ENCODE peak calls at places on chromosomes 7 and 10, in six cellular contexts. One of them, this sample, is unnamed.
A peak's percentile ranks its signal among the peaks of the same experiment; 100 is the strongest.

GRCh38 chr10:113997428-113997827 is 46.2 kb upstream of the ADRB1 start:
- DNase-seq in heart right ventricle: peak; percentile 32
- DNase-seq in aorta: peak; percentile 80
- DNase-seq in stomach: no peak
- DNase-seq in body of pancreas: peak; percentile 76
- DNase-seq in hepatocyte: no peak
- DNase-seq in this sample: no peak

GRCh38 chr10:127275793-127276415 is 79.5 kb upstream of the INSYN2A start:
- DNase-seq in heart right ventricle: no peak
- DNase-seq in aorta: no peak
- DNase-seq in stomach: no peak
- DNase-seq in body of pancreas: no peak
- DNase-seq in hepatocyte: no peak
- DNase-seq in this sample: no peak

GRCh38 chr10:6009961-6010360 is 32.6 kb upstream of the IL15RA start:
- DNase-seq in heart right ventricle: no peak
- DNase-seq in aorta: no peak
- DNase-seq in stomach: no peak
- DNase-seq in body of pancreas: no peak
- DNase-seq in hepatocyte: no peak
- DNase-seq in this sample: no peak

GRCh38 chr10:117663750-117664149 is 121.2 kb downstream of the EMX2 start:
- DNase-seq in heart right ventricle: no peak
- DNase-seq in aorta: no peak
- DNase-seq in stomach: no peak
- DNase-seq in body of pancreas: peak; percentile 80
- DNase-seq in hepatocyte: peak; percentile 81
- DNase-seq in this sample: no peak

GRCh38 chr7:37067961-37068536 is 343.8 kb upstream of the AOAH start:
- DNase-seq in heart right ventricle: no peak
- DNase-seq in aorta: no peak
- DNase-seq in stomach: no peak
- DNase-seq in body of pancreas: peak; percentile 19
- DNase-seq in hepatocyte: no peak
- DNase-seq in this sample: no peak

GRCh38 chr7:142828101-142828500 is 26.8 kb upstream of the EPHB6 start:
- DNase-seq in heart right ventricle: no peak
- DNase-seq in aorta: no peak
- DNase-seq in stomach: no peak
- DNase-seq in body of pancreas: no peak
- DNase-seq in hepatocyte: no peak
- DNase-seq in this sample: no peak

GRCh38 chr10:25226775-25227682 is 52.2 kb downstream of the GPR158 start:
- DNase-seq in heart right ventricle: peak; percentile 16
- DNase-seq in aorta: no peak
- DNase-seq in stomach: peak; percentile 39
- DNase-seq in body of pancreas: peak; percentile 55
- DNase-seq in hepatocyte: peak; percentile 59
- DNase-seq in this sample: peak; percentile 27

GRCh38 chr10:29517352-29517923 is 117.3 kb downstream of the SVIL start:
- DNase-seq in heart right ventricle: no peak
- DNase-seq in aorta: no peak
- DNase-seq in stomach: no peak
- DNase-seq in body of pancreas: peak; percentile 36
- DNase-seq in hepatocyte: peak; percentile 52
- DNase-seq in this sample: peak; percentile 90

GRCh38 chr10:5089869-5090268 is 4.3 kb upstream of the AKR1C3 start:
- DNase-seq in heart right ventricle: no peak
- DNase-seq in aorta: no peak
- DNase-seq in stomach: no peak
- DNase-seq in body of pancreas: no peak
- DNase-seq in hepatocyte: no peak
- DNase-seq in this sample: no peak

GRCh38 chr10:103854687-103855423 is 521 bp downstream of the SH3PXD2A start:
- DNase-seq in heart right ventricle: peak; percentile 76
- DNase-seq in aorta: peak; percentile 61
- DNase-seq in stomach: no peak
- DNase-seq in body of pancreas: no peak
- DNase-seq in hepatocyte: peak; percentile 56
- DNase-seq in this sample: peak; percentile 77

GRCh38 chr7:44087914-44088838 is 5.8 kb upstream of the POLM start:
- DNase-seq in heart right ventricle: peak; percentile 58
- DNase-seq in aorta: peak; percentile 95
- DNase-seq in stomach: no peak
- DNase-seq in body of pancreas: no peak
- DNase-seq in hepatocyte: no peak
- DNase-seq in this sample: no peak

GRCh38 chr7:26091933-26092332 is 60.1 kb upstream of the NFE2L3 start:
- DNase-seq in heart right ventricle: no peak
- DNase-seq in aorta: no peak
- DNase-seq in stomach: no peak
- DNase-seq in body of pancreas: no peak
- DNase-seq in hepatocyte: no peak
- DNase-seq in this sample: peak; percentile 50

DNA sequence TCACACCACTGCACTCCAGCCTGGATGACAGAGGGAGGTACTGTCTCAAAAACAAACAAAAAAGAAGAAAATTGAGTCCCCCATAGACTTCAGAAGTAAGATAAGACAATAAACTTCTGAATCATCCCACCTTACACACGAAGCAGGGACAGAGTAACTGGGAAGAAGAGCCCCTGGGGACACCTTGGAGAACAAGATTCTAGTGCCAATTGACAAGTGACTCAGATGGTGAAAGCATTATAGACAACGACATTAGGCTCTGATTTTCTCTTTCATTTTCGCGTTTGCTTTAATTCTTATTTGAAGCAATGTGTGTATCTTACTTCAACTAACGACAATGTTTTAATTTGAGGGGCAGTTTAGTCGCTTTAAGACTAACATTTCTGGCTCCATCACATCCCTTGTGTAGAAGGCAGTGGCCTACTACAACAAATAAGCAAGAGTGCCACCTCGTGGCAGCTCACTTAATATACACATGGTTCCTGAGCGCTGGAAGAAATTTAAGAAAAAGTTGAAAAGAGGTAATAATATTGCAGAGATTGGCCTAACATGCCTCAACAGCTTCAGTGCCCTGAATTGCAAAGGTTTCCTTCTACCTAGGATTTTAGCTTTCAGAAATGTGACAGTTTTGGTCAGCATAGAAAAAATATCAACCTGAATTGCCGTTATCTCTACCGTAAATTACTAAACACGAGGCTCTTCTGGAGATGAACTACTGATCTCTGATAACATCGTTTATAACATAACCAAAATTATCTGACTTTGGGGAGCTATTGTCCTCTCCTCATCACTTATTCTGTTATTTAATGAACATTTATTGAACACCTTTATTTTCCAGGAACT is 36.7 kb downstream of the ASNS start:
- DNase-seq in heart right ventricle: peak; percentile 31
- DNase-seq in aorta: peak; percentile 70
- DNase-seq in stomach: peak; percentile 71
- DNase-seq in body of pancreas: peak; percentile 76
- DNase-seq in hepatocyte: peak; percentile 86
- DNase-seq in this sample: peak; percentile 51
- H3K27me3 ChIP-seq in heart right ventricle: peaks cover 28% of the 10 kb centered on the region
- H3K27me3 ChIP-seq in aorta: peaks cover 3% of the 10 kb centered on the region
- H3K27me3 ChIP-seq in stomach: peaks cover 3% of the 10 kb centered on the region
- H3K27me3 ChIP-seq in body of pancreas: no peaks in the 10 kb centered on the region
- H3K27me3 ChIP-seq in hepatocyte: peaks cover 15% of the 10 kb centered on the region
- H3K27me3 ChIP-seq in this sample: no peaks in the 10 kb centered on the region

GRCh38 chr7:94087664-94088352 is 83.7 kb upstream of the BET1 start:
- DNase-seq in heart right ventricle: peak; percentile 51
- DNase-seq in aorta: no peak
- DNase-seq in stomach: peak; percentile 44
- DNase-seq in body of pancreas: peak; percentile 60
- DNase-seq in hepatocyte: peak; percentile 61
- DNase-seq in this sample: peak; percentile 46
- H3K4me3 ChIP-seq in heart right ventricle: peak overlapping the region; percentile 42
- H3K4me3 ChIP-seq in aorta: peak overlapping the region; percentile 43
- H3K4me3 ChIP-seq in stomach: peak overlapping the region; percentile 30
- H3K4me3 ChIP-seq in body of pancreas: no peak overlapping the region
- H3K4me3 ChIP-seq in hepatocyte: no peak overlapping the region
- H3K4me3 ChIP-seq in this sample: no peak overlapping the region

DNA sequence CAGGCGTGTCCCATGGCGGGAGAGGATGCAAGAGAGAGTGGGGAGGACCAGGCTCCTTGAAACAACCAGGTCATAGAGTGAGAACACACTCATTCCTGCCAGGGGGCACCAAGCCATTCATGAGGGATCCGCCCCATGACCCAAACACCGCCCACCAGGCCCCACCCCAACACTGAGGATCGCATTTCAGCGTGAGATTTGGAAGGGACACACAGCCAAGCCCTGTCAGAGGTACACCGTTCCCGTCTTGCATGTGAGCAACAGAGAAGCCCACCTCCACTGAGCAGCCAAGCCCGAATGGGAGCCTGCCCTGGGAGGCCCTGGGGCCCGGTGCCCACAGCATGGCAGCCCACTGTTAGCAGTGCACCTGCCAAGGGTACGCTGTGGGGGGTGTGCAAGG is 7.9 kb upstream of the ARPC1B start:
- DNase-seq in heart right ventricle: no peak
- DNase-seq in aorta: no peak
- DNase-seq in stomach: no peak
- DNase-seq in body of pancreas: no peak
- DNase-seq in hepatocyte: no peak
- DNase-seq in this sample: peak; percentile 66
- H3K36me3 ChIP-seq in heart right ventricle: peaks cover 20% of the 10 kb centered on the region
- H3K36me3 ChIP-seq in aorta: peaks cover 2% of the 10 kb centered on the region
- H3K36me3 ChIP-seq in stomach: peaks cover 73% of the 10 kb centered on the region
- H3K36me3 ChIP-seq in body of pancreas: no peaks in the 10 kb centered on the region
- H3K36me3 ChIP-seq in hepatocyte: no peaks in the 10 kb centered on the region
- H3K36me3 ChIP-seq in this sample: peaks cover 6% of the 10 kb centered on the region

GRCh38 chr10:75433216-75433615 is 1.8 kb downstream of the LRMDA start:
- DNase-seq in heart right ventricle: no peak
- DNase-seq in aorta: no peak
- DNase-seq in stomach: no peak
- DNase-seq in body of pancreas: no peak
- DNase-seq in hepatocyte: no peak
- DNase-seq in this sample: no peak

GRCh38 chr10:75432763-75433162 is 1.3 kb downstream of the LRMDA start:
- DNase-seq in heart right ventricle: no peak
- DNase-seq in aorta: no peak
- DNase-seq in stomach: no peak
- DNase-seq in body of pancreas: no peak
- DNase-seq in hepatocyte: no peak
- DNase-seq in this sample: no peak

GRCh38 chr10:75432176-75432575 is 752 bp downstream of the LRMDA start:
- DNase-seq in heart right ventricle: no peak
- DNase-seq in aorta: no peak
- DNase-seq in stomach: peak; percentile 56
- DNase-seq in body of pancreas: peak; percentile 34
- DNase-seq in hepatocyte: no peak
- DNase-seq in this sample: no peak

GRCh38 chr10:75430000-75430763 is 1.2 kb upstream of the LRMDA start:
- DNase-seq in heart right ventricle: peak; percentile 75
- DNase-seq in aorta: peak; percentile 83
- DNase-seq in stomach: peak; percentile 70
- DNase-seq in body of pancreas: peak; percentile 83
- DNase-seq in hepatocyte: peak; percentile 57
- DNase-seq in this sample: peak; percentile 55

GRCh38 chr10:75431180-75432111 is at the start of gene LRMDA:
- DNase-seq in heart right ventricle: peak; percentile 29
- DNase-seq in aorta: peak; percentile 74
- DNase-seq in stomach: peak; percentile 66
- DNase-seq in body of pancreas: peak; percentile 77
- DNase-seq in hepatocyte: peak; percentile 58
- DNase-seq in this sample: peak; percentile 85
- H3K27me3 ChIP-seq in heart right ventricle: no peaks in the 10 kb centered on the region
- H3K27me3 ChIP-seq in aorta: no peaks in the 10 kb centered on the region
- H3K27me3 ChIP-seq in stomach: no peaks in the 10 kb centered on the region
- H3K27me3 ChIP-seq in body of pancreas: no peaks in the 10 kb centered on the region
- H3K27me3 ChIP-seq in hepatocyte: no peaks in the 10 kb centered on the region
- H3K27me3 ChIP-seq in this sample: peaks cover 93% of the 10 kb centered on the region

GRCh38 chr7:28937593-28937992 is 20.5 kb downstream of the TRIL start:
- DNase-seq in heart right ventricle: no peak
- DNase-seq in aorta: no peak
- DNase-seq in stomach: no peak
- DNase-seq in body of pancreas: no peak
- DNase-seq in hepatocyte: no peak
- DNase-seq in this sample: no peak

GRCh38 chr7:28933874-28934265 is 24.3 kb downstream of the TRIL start:
- DNase-seq in heart right ventricle: no peak
- DNase-seq in aorta: no peak
- DNase-seq in stomach: no peak
- DNase-seq in body of pancreas: no peak
- DNase-seq in hepatocyte: no peak
- DNase-seq in this sample: no peak

GRCh38 chr7:28939367-28939766 is 18.8 kb downstream of the TRIL start:
- DNase-seq in heart right ventricle: no peak
- DNase-seq in aorta: no peak
- DNase-seq in stomach: no peak
- DNase-seq in body of pancreas: no peak
- DNase-seq in hepatocyte: no peak
- DNase-seq in this sample: no peak

GRCh38 chr7:28939844-28940243 is 18.3 kb downstream of the TRIL start:
- DNase-seq in heart right ventricle: no peak
- DNase-seq in aorta: no peak
- DNase-seq in stomach: no peak
- DNase-seq in body of pancreas: no peak
- DNase-seq in hepatocyte: no peak
- DNase-seq in this sample: no peak

DNA sequence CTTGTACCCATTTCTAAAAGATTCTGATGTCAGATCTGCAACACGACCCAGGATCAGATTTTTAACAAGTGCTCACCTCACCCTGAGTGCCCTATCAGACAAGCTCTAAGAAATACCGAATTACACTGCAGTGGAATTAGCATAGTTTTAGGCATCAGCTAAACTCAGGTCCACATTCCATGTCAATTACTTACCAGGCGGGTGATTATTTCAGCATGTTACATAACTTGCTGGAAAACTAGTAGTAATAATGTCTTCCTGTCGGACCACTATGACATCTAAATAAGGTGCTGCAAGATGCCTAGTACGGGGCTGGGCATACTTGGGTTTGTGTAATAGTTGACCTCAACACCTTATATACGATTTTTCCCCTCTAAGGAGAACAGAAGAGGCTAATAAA is 21.0 kb downstream of the TRIL start:
- DNase-seq in heart right ventricle: no peak
- DNase-seq in aorta: no peak
- DNase-seq in stomach: no peak
- DNase-seq in body of pancreas: no peak
- DNase-seq in hepatocyte: no peak
- DNase-seq in this sample: no peak
- H3K4me3 ChIP-seq in heart right ventricle: no peak overlapping the region
- H3K4me3 ChIP-seq in aorta: no peak overlapping the region
- H3K4me3 ChIP-seq in stomach: no peak overlapping the region
- H3K4me3 ChIP-seq in body of pancreas: no peak overlapping the region
- H3K4me3 ChIP-seq in hepatocyte: no peak overlapping the region
- H3K4me3 ChIP-seq in this sample: no peak overlapping the region